ENCODE peak calls at places on chromosomes 13 and 19, in eight cellular contexts. W is epithelial cell of esophagus, P is left colon, C is GM23248, V is left cardiac atrium, D is WTC11, H is neural crest cell, T is mesendoderm. Y is an unnamed sample.

GRCh38 chr19:7542556-7543348 is 7.2 kb downstream of the PNPLA6 start:
- DNase-seq in W (no peak), P (no peak), C (no peak), V (no peak), D (no peak), H (no peak), T (no peak), Y (no peak)

GRCh38 chr19:49210108-49210900 is 52.7 kb downstream of the TRPM4 start:
- DNase-seq in W (peak), P (peak), C (peak), V (peak), D (peak), H (no peak), T (peak), Y (peak)

GRCh38 chr13:78334059-78334458 is 269.3 kb downstream of the POU4F1 start:
- DNase-seq in W (no peak), P (no peak), C (no peak), V (no peak), D (no peak), H (no peak), T (peak), Y (peak)

GRCh38 chr19:54696117-54696548 is 28.1 kb upstream of the KIR3DL3 start:
- DNase-seq in W (no peak), P (no peak), C (no peak), V (no peak), D (no peak), H (no peak), T (no peak), Y (no peak)

GRCh38 chr13:33763021-33763420 is 54.9 kb upstream of the RFC3 start:
- DNase-seq in W (no peak), P (no peak), C (peak), V (no peak), D (no peak), H (no peak), T (no peak), Y (no peak)

GRCh38 chr13:52016296-52016695 is 4.1 kb downstream of the ALG11 start:
- DNase-seq in W (no peak), P (no peak), C (no peak), V (no peak), D (no peak), H (no peak), T (no peak), Y (no peak)

GRCh38 chr13:76024151-76024550 is 388.0 kb downstream of the LMO7 start:
- DNase-seq in W (no peak), P (no peak), C (no peak), V (no peak), D (no peak), H (no peak), T (no peak), Y (no peak)

GRCh38 chr19:38266070-38266469 is 1.7 kb downstream of the SPINT2 start:
- DNase-seq in W (peak), P (peak), C (no peak), V (no peak), D (no peak), H (no peak), T (no peak), Y (no peak)

GRCh38 chr19:29517946-29518345 is 7.8 kb upstream of the VSTM2B start:
- DNase-seq in W (no peak), P (no peak), C (no peak), V (no peak), D (no peak), H (no peak), T (no peak), Y (no peak)

GRCh38 chr19:51668167-51668566 is 21.5 kb upstream of the SIGLEC14 start:
- DNase-seq in W (no peak), P (no peak), C (no peak), V (no peak), D (no peak), H (no peak), T (no peak), Y (no peak)

GRCh38 chr13:95156208-95156607 is 145.0 kb downstream of the ABCC4 start:
- DNase-seq in W (peak), P (no peak), C (peak), V (no peak), D (no peak), H (no peak), T (no peak), Y (no peak)

GRCh38 chr19:51129716-51130115 is 5.0 kb downstream of the SIGLEC9 start:
- DNase-seq in W (no peak), P (no peak), C (no peak), V (no peak), D (no peak), H (no peak), T (no peak), Y (no peak)

GRCh38 chr19:456547-457110 is 4.2 kb downstream of the SHC2 start:
- DNase-seq in W (no peak), P (no peak), C (no peak), V (peak), D (no peak), H (no peak), T (no peak), Y (no peak)

GRCh38 chr19:11538232-11539036 is at the start of gene CNN1:
- DNase-seq in W (no peak), P (peak), C (peak), V (peak), D (peak), H (peak), T (peak), Y (peak)

GRCh38 chr13:59012731-59013130 is 1151.0 kb downstream of the DIAPH3 start:
- DNase-seq in W (no peak), P (no peak), C (no peak), V (no peak), D (peak), H (no peak), T (peak), Y (peak)

Y was measured in endodermal cell.